ENCODE peak calls at places on chromosome 13, in five cellular contexts. E is CD8-positive, alpha-beta T cell; S is uterus; N is trophoblast cell; D is mucosa of descending colon. H is an unnamed sample.
A peak's percentile ranks its signal among the peaks of the same experiment; 100 is the strongest.

GRCh38 chr13:28401303-28402056 is 93.4 kb downstream of the FLT1 start:
- DNase-seq in N (peak; percentile 62), S (no peak), E (no peak), D (no peak), H (no peak)

GRCh38 chr13:111590796-111591195 is 270.4 kb downstream of the TEX29 start:
- DNase-seq in E (no peak), N (no peak), D (no peak), S (no peak), H (no peak)

GRCh38 chr13:49436890-49437289 is 7.0 kb downstream of the CAB39L start:
- DNase-seq in D (no peak), E (no peak), N (peak; percentile 51), S (peak; percentile 43), H (no peak)

GRCh38 chr13:39023316-39023715 is 14.6 kb downstream of the PROSER1 start:
- DNase-seq in D (no peak), N (peak; percentile 94), E (no peak), S (no peak), H (no peak)

GRCh38 chr13:91216928-91217700 is 130.4 kb upstream of the MIR17HG start:
- DNase-seq in D (no peak), N (peak; percentile 98), S (no peak), E (no peak), H (no peak)

GRCh38 chr13:52359534-52359933 is 46.4 kb downstream of the THSD1 start:
- DNase-seq in S (no peak), E (no peak), N (no peak), D (no peak), H (no peak)

GRCh38 chr13:21043898-21044297 is 17.5 kb downstream of the LATS2 start:
- DNase-seq in N (peak; percentile 42), E (no peak), D (no peak), S (no peak), H (no peak)

GRCh38 chr13:73189365-73189764 is 130.6 kb downstream of the KLF5 start:
- DNase-seq in E (no peak), N (peak; percentile 75), S (no peak), D (no peak), H (no peak)

GRCh38 chr13:109862627-109863026 is 76.2 kb upstream of the IRS2 start:
- DNase-seq in E (no peak), D (no peak), S (no peak), N (peak; percentile 94), H (no peak)

GRCh38 chr13:51235756-51236564 is 13.8 kb downstream of the FAM124A start:
- DNase-seq in D (no peak), S (no peak), E (no peak), N (no peak), H (no peak)

GRCh38 chr13:94987869-94988268 is 275.5 kb upstream of the SOX21 start:
- DNase-seq in S (no peak), E (no peak), N (no peak), D (no peak), H (no peak)

GRCh38 chr13:56755181-56755580 is 385.5 kb upstream of the PRR20A start:
- DNase-seq in D (no peak), E (no peak), S (no peak), N (no peak), H (no peak)

GRCh38 chr13:110407531-110407930 is 100.4 kb downstream of the COL4A2 start:
- DNase-seq in N (no peak), S (no peak), E (no peak), D (no peak), H (no peak)

GRCh38 chr13:63364159-63364558 is 1948.5 kb upstream of the PCDH20 start:
- DNase-seq in E (no peak), D (no peak), S (no peak), N (no peak), H (no peak)

GRCh38 chr13:36030670-36031331 is 100.4 kb downstream of the DCLK1 start:
- DNase-seq in E (no peak), D (no peak), S (peak; percentile 38), N (no peak), H (no peak)

GRCh38 chr13:87147076-87147475 is 524.1 kb upstream of the SLITRK5 start:
- DNase-seq in D (no peak), S (no peak), E (no peak), N (no peak), H (no peak)

GRCh38 chr13:77693449-77693940 is 4.0 kb upstream of the SLAIN1 start:
- DNase-seq in N (no peak), E (no peak), S (no peak), D (no peak), H (no peak)

GRCh38 chr13:51681037-51681678 is 96.9 kb downstream of the WDFY2 start:
- DNase-seq in E (no peak), N (peak; percentile 65), D (no peak), S (no peak), H (no peak)

GRCh38 chr13:59865398-59865797 is 298.3 kb downstream of the DIAPH3 start:
- DNase-seq in D (no peak), S (no peak), E (no peak), N (no peak), H (no peak)

GRCh38 chr13:98214707-98215106 is 37.6 kb upstream of the RNF113B start:
- DNase-seq in N (peak; percentile 71), E (no peak), S (no peak), D (no peak), H (no peak)

GRCh38 chr13:22454586-22454985 is 726.2 kb upstream of the SGCG start:
- DNase-seq in D (no peak), S (no peak), E (no peak), N (no peak), H (no peak)

GRCh38 chr13:97295279-97296182 is 73.4 kb downstream of the MBNL2 start:
- DNase-seq in N (peak; percentile 91), S (no peak), D (no peak), E (no peak), H (no peak)

GRCh38 chr13:43293561-43293960 is 270.2 kb downstream of the DNAJC15 start:
- DNase-seq in E (no peak), D (no peak), S (no peak), N (no peak), H (no peak)

GRCh38 chr13:101474419-101474957 is 22.0 kb downstream of the ITGBL1 start:
- DNase-seq in E (no peak), S (no peak), N (no peak), D (no peak), H (no peak)

GRCh38 chr13:93525087-93525486 is 298.5 kb downstream of the GPC6 start:
- DNase-seq in N (no peak), E (no peak), D (no peak), S (no peak), H (no peak)

GRCh38 chr13:111505175-111505777 is 184.8 kb downstream of the TEX29 start:
- DNase-seq in S (no peak), N (no peak), D (no peak), E (no peak), H (no peak)

GRCh38 chr13:92694047-92694446 is 532.6 kb upstream of the GPC6 start:
- DNase-seq in E (no peak), D (no peak), S (no peak), N (no peak), H (peak; percentile 20)

GRCh38 chr13:108702171-108702570 is 72.8 kb downstream of the MYO16 start:
- DNase-seq in N (no peak), S (no peak), D (no peak), E (no peak), H (no peak)

GRCh38 chr13:79625517-79625916 is 144.6 kb downstream of the NDFIP2 start:
- DNase-seq in D (no peak), E (no peak), S (no peak), N (no peak), H (no peak)

GRCh38 chr13:36559388-36559787 is 114.4 kb upstream of the SERTM1 start:
- DNase-seq in E (no peak), N (no peak), D (no peak), S (no peak), H (no peak)

GRCh38 chr13:93881418-93881817 is 598.1 kb downstream of the DCT start:
- DNase-seq in N (no peak), S (no peak), D (no peak), E (no peak), H (no peak)

GRCh38 chr13:79522583-79522982 is 41.6 kb downstream of the NDFIP2 start:
- DNase-seq in S (no peak), E (no peak), D (no peak), N (no peak), H (no peak)

GRCh38 chr13:73421310-73421912 is 362.6 kb downstream of the KLF5 start:
- DNase-seq in D (no peak), S (no peak), N (no peak), E (no peak), H (peak; percentile 74)

GRCh38 chr13:19794552-19795143 is 11.9 kb upstream of the PSPC1 start:
- DNase-seq in S (no peak), N (peak; percentile 100), E (no peak), D (peak; percentile 3), H (no peak)

GRCh38 chr13:73938375-73939070 is 195.7 kb downstream of the KLF12 start:
- DNase-seq in S (no peak), N (peak; percentile 50), D (no peak), E (no peak), H (no peak)

GRCh38 chr13:46627462-46627861 is 74.5 kb downstream of the LRCH1 start:
- DNase-seq in S (no peak), N (no peak), D (no peak), E (no peak), H (no peak)

GRCh38 chr13:30744056-30744684 is 8.8 kb downstream of the ALOX5AP start:
- DNase-seq in S (peak; percentile 28), D (peak; percentile 80), N (peak; percentile 62), E (peak; percentile 86), H (no peak)
- H3K4me1 ChIP-seq in S (no peaks in the 10 kb centered on the region), D (peaks cover 40% of the 10 kb centered on the region), N (peaks cover 35% of the 10 kb centered on the region), E (peaks cover 52% of the 10 kb centered on the region), H (peaks cover 14% of the 10 kb centered on the region)

GRCh38 chr13:113862766-113863510 is 938 bp downstream of the GAS6 start:
- DNase-seq in D (no peak), N (peak; percentile 57), S (no peak), E (no peak), H (peak; percentile 56)
- H3K36me3 ChIP-seq in D (no peaks in the 10 kb centered on the region), N (no peaks in the 10 kb centered on the region), S (no peaks in the 10 kb centered on the region), E (no peaks in the 10 kb centered on the region), H (no peaks in the 10 kb centered on the region)

GRCh38 chr13:99860736-99861135 is 110.8 kb downstream of the ZIC5 start:
- DNase-seq in N (no peak), E (no peak), S (no peak), D (no peak), H (no peak)
- H3K4me1 ChIP-seq in N (no peaks in the 10 kb centered on the region), E (no peaks in the 10 kb centered on the region), S (no peaks in the 10 kb centered on the region), D (peaks cover 13% of the 10 kb centered on the region), H (no peaks in the 10 kb centered on the region)

GRCh38 chr13:64910061-64910460 is 2320.1 kb downstream of the PCDH9 start:
- DNase-seq in S (no peak), E (no peak), N (no peak), D (no peak), H (no peak)
- H3K36me3 ChIP-seq in S (no peaks in the 10 kb centered on the region), E (no peaks in the 10 kb centered on the region), N (no peaks in the 10 kb centered on the region), D (no peaks in the 10 kb centered on the region), H (no peaks in the 10 kb centered on the region)

DNA sequence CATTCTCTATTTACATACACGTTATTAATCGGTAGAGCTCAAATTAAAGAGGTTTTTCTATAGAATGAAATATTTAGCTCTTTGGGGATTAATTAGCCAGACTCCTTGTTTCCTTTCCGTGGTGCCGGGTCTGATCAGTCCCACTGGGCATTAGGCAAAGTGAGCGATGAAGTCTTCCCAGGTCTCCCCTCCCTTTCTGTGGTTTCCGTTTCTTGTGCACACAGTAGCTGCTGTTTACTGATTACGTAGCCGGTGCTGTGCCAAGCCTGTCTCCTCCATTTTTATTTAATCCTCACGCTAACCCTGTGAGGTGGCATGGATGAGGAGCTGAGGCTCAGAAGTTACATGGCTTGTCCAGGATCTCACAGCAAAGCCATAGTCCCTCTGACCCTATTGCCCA is 9.0 kb downstream of the SLC25A15 start:
- DNase-seq in D (no peak), N (no peak), S (no peak), E (no peak), H (no peak)
- H3K4me1 ChIP-seq in D (peaks cover 11% of the 10 kb centered on the region), N (peaks cover 4% of the 10 kb centered on the region), S (no peaks in the 10 kb centered on the region), E (peaks cover 4% of the 10 kb centered on the region), H (peaks cover 36% of the 10 kb centered on the region)

H was measured in pancreas.